ENCODE peak calls at places on chromosomes 5 and 9, in ten cellular contexts. One of them, this sample, is unnamed.

GRCh38 chr5:127254729-127255284 is 35.8 kb upstream of the MEGF10 start:
- DNase-seq in fibroblast of pulmonary artery: no peak
- DNase-seq in stomach: no peak
- DNase-seq in tibial nerve: no peak
- DNase-seq in brain microvascular endothelial cell: peak; percentile 95
- DNase-seq in kidney: no peak
- DNase-seq in left ventricle myocardium inferior: no peak
- DNase-seq in right cardiac atrium: no peak
- DNase-seq in dorsolateral prefrontal cortex: no peak
- DNase-seq in fibroblast of the aortic adventitia: peak; percentile 7
- DNase-seq in this sample: no peak

GRCh38 chr5:176796970-176797369 is 13.4 kb upstream of the UNC5A start:
- DNase-seq in fibroblast of pulmonary artery: no peak
- DNase-seq in dorsolateral prefrontal cortex: no peak
- DNase-seq in tibial nerve: no peak
- DNase-seq in brain microvascular endothelial cell: no peak
- DNase-seq in left ventricle myocardium inferior: no peak
- DNase-seq in right cardiac atrium: no peak
- DNase-seq in stomach: no peak
- DNase-seq in kidney: no peak
- DNase-seq in fibroblast of the aortic adventitia: no peak
- DNase-seq in this sample: no peak

GRCh38 chr5:39121315-39121714 is 47.1 kb upstream of the RICTOR start:
- DNase-seq in right cardiac atrium: no peak
- DNase-seq in fibroblast of the aortic adventitia: no peak
- DNase-seq in left ventricle myocardium inferior: no peak
- DNase-seq in fibroblast of pulmonary artery: no peak
- DNase-seq in brain microvascular endothelial cell: no peak
- DNase-seq in stomach: no peak
- DNase-seq in kidney: no peak
- DNase-seq in dorsolateral prefrontal cortex: no peak
- DNase-seq in tibial nerve: no peak
- DNase-seq in this sample: no peak

GRCh38 chr5:95591490-95591901 is 28.4 kb upstream of the GPR150 start:
- DNase-seq in fibroblast of pulmonary artery: peak; percentile 78
- DNase-seq in right cardiac atrium: no peak
- DNase-seq in tibial nerve: no peak
- DNase-seq in kidney: no peak
- DNase-seq in brain microvascular endothelial cell: peak; percentile 84
- DNase-seq in dorsolateral prefrontal cortex: no peak
- DNase-seq in left ventricle myocardium inferior: no peak
- DNase-seq in stomach: no peak
- DNase-seq in fibroblast of the aortic adventitia: peak; percentile 60
- DNase-seq in this sample: no peak

GRCh38 chr5:3600106-3600997 is 4.7 kb downstream of the IRX1 start:
- DNase-seq in stomach: no peak
- DNase-seq in fibroblast of pulmonary artery: no peak
- DNase-seq in tibial nerve: no peak
- DNase-seq in fibroblast of the aortic adventitia: no peak
- DNase-seq in right cardiac atrium: no peak
- DNase-seq in kidney: no peak
- DNase-seq in brain microvascular endothelial cell: no peak
- DNase-seq in left ventricle myocardium inferior: no peak
- DNase-seq in dorsolateral prefrontal cortex: no peak
- DNase-seq in this sample: no peak

GRCh38 chr5:74682636-74683035 is 2.4 kb upstream of the HEXB start:
- DNase-seq in fibroblast of pulmonary artery: no peak
- DNase-seq in dorsolateral prefrontal cortex: no peak
- DNase-seq in right cardiac atrium: no peak
- DNase-seq in brain microvascular endothelial cell: no peak
- DNase-seq in tibial nerve: no peak
- DNase-seq in kidney: no peak
- DNase-seq in left ventricle myocardium inferior: no peak
- DNase-seq in stomach: no peak
- DNase-seq in fibroblast of the aortic adventitia: no peak
- DNase-seq in this sample: no peak

GRCh38 chr5:142472306-142472951 is 147.6 kb upstream of the SPRY4 start:
- DNase-seq in fibroblast of pulmonary artery: peak; percentile 91
- DNase-seq in stomach: no peak
- DNase-seq in brain microvascular endothelial cell: peak; percentile 91
- DNase-seq in right cardiac atrium: no peak
- DNase-seq in dorsolateral prefrontal cortex: no peak
- DNase-seq in left ventricle myocardium inferior: no peak
- DNase-seq in kidney: no peak
- DNase-seq in fibroblast of the aortic adventitia: peak; percentile 88
- DNase-seq in tibial nerve: no peak
- DNase-seq in this sample: no peak

GRCh38 chr5:169911448-169912212 is 68.7 kb downstream of the INSYN2B start:
- DNase-seq in left ventricle myocardium inferior: no peak
- DNase-seq in fibroblast of the aortic adventitia: no peak
- DNase-seq in stomach: no peak
- DNase-seq in kidney: no peak
- DNase-seq in dorsolateral prefrontal cortex: no peak
- DNase-seq in right cardiac atrium: no peak
- DNase-seq in brain microvascular endothelial cell: no peak
- DNase-seq in tibial nerve: no peak
- DNase-seq in fibroblast of pulmonary artery: no peak
- DNase-seq in this sample: no peak

GRCh38 chr5:172806897-172807672 is 27.0 kb upstream of the ERGIC1 start:
- DNase-seq in stomach: peak; percentile 93
- DNase-seq in right cardiac atrium: peak; percentile 95
- DNase-seq in fibroblast of pulmonary artery: peak; percentile 87
- DNase-seq in brain microvascular endothelial cell: peak; percentile 91
- DNase-seq in left ventricle myocardium inferior: peak; percentile 87
- DNase-seq in dorsolateral prefrontal cortex: no peak
- DNase-seq in fibroblast of the aortic adventitia: peak; percentile 89
- DNase-seq in tibial nerve: peak; percentile 79
- DNase-seq in kidney: peak; percentile 97
- DNase-seq in this sample: peak; percentile 95

GRCh38 chr5:79552984-79553383 is 39.0 kb upstream of the HOMER1 start:
- DNase-seq in fibroblast of the aortic adventitia: peak; percentile 59
- DNase-seq in right cardiac atrium: no peak
- DNase-seq in kidney: no peak
- DNase-seq in fibroblast of pulmonary artery: peak; percentile 53
- DNase-seq in stomach: no peak
- DNase-seq in tibial nerve: no peak
- DNase-seq in left ventricle myocardium inferior: no peak
- DNase-seq in dorsolateral prefrontal cortex: no peak
- DNase-seq in brain microvascular endothelial cell: no peak
- DNase-seq in this sample: no peak

GRCh38 chr5:5025774-5026406 is 114.2 kb upstream of the ADAMTS16 start:
- DNase-seq in fibroblast of the aortic adventitia: peak; percentile 8
- DNase-seq in kidney: no peak
- DNase-seq in left ventricle myocardium inferior: no peak
- DNase-seq in tibial nerve: no peak
- DNase-seq in brain microvascular endothelial cell: no peak
- DNase-seq in dorsolateral prefrontal cortex: no peak
- DNase-seq in fibroblast of pulmonary artery: no peak
- DNase-seq in stomach: no peak
- DNase-seq in right cardiac atrium: no peak
- DNase-seq in this sample: no peak

GRCh38 chr5:8436919-8437318 is 568.0 kb downstream of the MTRR start:
- DNase-seq in tibial nerve: no peak
- DNase-seq in fibroblast of the aortic adventitia: no peak
- DNase-seq in dorsolateral prefrontal cortex: no peak
- DNase-seq in right cardiac atrium: no peak
- DNase-seq in left ventricle myocardium inferior: no peak
- DNase-seq in brain microvascular endothelial cell: no peak
- DNase-seq in fibroblast of pulmonary artery: no peak
- DNase-seq in stomach: no peak
- DNase-seq in kidney: no peak
- DNase-seq in this sample: no peak

GRCh38 chr9:104075801-104076753 is 18.0 kb upstream of the SMC2 start:
- DNase-seq in brain microvascular endothelial cell: peak; percentile 77
- DNase-seq in kidney: no peak
- DNase-seq in dorsolateral prefrontal cortex: no peak
- DNase-seq in fibroblast of the aortic adventitia: peak; percentile 89
- DNase-seq in tibial nerve: no peak
- DNase-seq in right cardiac atrium: no peak
- DNase-seq in stomach: no peak
- DNase-seq in fibroblast of pulmonary artery: peak; percentile 92
- DNase-seq in left ventricle myocardium inferior: no peak
- DNase-seq in this sample: no peak

GRCh38 chr5:81513982-81514381 is 120.0 kb upstream of the ACOT12 start:
- DNase-seq in stomach: no peak
- DNase-seq in fibroblast of pulmonary artery: peak; percentile 31
- DNase-seq in kidney: no peak
- DNase-seq in brain microvascular endothelial cell: no peak
- DNase-seq in fibroblast of the aortic adventitia: peak; percentile 19
- DNase-seq in right cardiac atrium: no peak
- DNase-seq in dorsolateral prefrontal cortex: no peak
- DNase-seq in tibial nerve: no peak
- DNase-seq in left ventricle myocardium inferior: no peak
- DNase-seq in this sample: no peak

DNA sequence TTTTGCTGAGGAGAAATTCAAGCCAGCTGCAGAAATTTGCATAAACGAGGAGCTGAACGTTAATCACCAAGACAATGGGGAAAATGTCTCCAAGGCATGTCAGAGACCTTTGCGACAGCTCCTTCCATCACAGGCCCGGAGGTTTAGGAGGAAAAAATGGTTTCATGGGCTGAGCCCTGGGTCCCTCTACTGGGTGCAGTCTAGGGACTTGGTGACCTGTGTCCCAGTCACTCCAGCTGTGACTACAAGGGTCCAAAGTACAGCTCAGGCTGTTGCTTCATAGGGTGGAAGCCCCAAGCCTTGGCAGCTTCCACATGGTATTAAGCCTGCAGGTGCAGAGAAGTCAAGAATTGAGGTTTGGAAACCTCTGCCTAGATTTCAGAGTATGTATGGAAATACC is 207.5 kb downstream of the DENND1A start:
- DNase-seq in stomach: no peak
- DNase-seq in tibial nerve: no peak
- DNase-seq in fibroblast of the aortic adventitia: no peak
- DNase-seq in dorsolateral prefrontal cortex: no peak
- DNase-seq in kidney: no peak
- DNase-seq in brain microvascular endothelial cell: no peak
- DNase-seq in left ventricle myocardium inferior: no peak
- DNase-seq in fibroblast of pulmonary artery: no peak
- DNase-seq in right cardiac atrium: no peak
- DNase-seq in this sample: no peak
- H3K4me3 ChIP-seq in stomach: no peak overlapping the region
- H3K4me3 ChIP-seq in tibial nerve: no peak overlapping the region
- H3K4me3 ChIP-seq in fibroblast of the aortic adventitia: no peak overlapping the region
- H3K4me3 ChIP-seq in dorsolateral prefrontal cortex: no peak overlapping the region
- H3K4me3 ChIP-seq in kidney: no peak overlapping the region
- H3K4me3 ChIP-seq in brain microvascular endothelial cell: no peak overlapping the region
- H3K4me3 ChIP-seq in left ventricle myocardium inferior: no peak overlapping the region
- H3K4me3 ChIP-seq in fibroblast of pulmonary artery: no peak overlapping the region
- H3K4me3 ChIP-seq in right cardiac atrium: no peak overlapping the region
- H3K4me3 ChIP-seq in this sample: no peak overlapping the region

GRCh38 chr9:3516667-3517330 is 9.0 kb downstream of the RFX3 start:
- DNase-seq in left ventricle myocardium inferior: no peak
- DNase-seq in brain microvascular endothelial cell: no peak
- DNase-seq in right cardiac atrium: no peak
- DNase-seq in dorsolateral prefrontal cortex: no peak
- DNase-seq in tibial nerve: no peak
- DNase-seq in fibroblast of the aortic adventitia: no peak
- DNase-seq in stomach: no peak
- DNase-seq in fibroblast of pulmonary artery: no peak
- DNase-seq in kidney: no peak
- DNase-seq in this sample: no peak
- H3K4me3 ChIP-seq in left ventricle myocardium inferior: no peak overlapping the region
- H3K4me3 ChIP-seq in brain microvascular endothelial cell: no peak overlapping the region
- H3K4me3 ChIP-seq in right cardiac atrium: no peak overlapping the region
- H3K4me3 ChIP-seq in dorsolateral prefrontal cortex: no peak overlapping the region
- H3K4me3 ChIP-seq in tibial nerve: no peak overlapping the region
- H3K4me3 ChIP-seq in fibroblast of the aortic adventitia: no peak overlapping the region
- H3K4me3 ChIP-seq in stomach: no peak overlapping the region
- H3K4me3 ChIP-seq in fibroblast of pulmonary artery: no peak overlapping the region
- H3K4me3 ChIP-seq in kidney: no peak overlapping the region
- H3K4me3 ChIP-seq in this sample: no peak overlapping the region

GRCh38 chr9:109014267-109015025 is 1.1 kb upstream of the CTNNAL1 start:
- DNase-seq in brain microvascular endothelial cell: peak; percentile 64
- DNase-seq in left ventricle myocardium inferior: no peak
- DNase-seq in stomach: no peak
- DNase-seq in fibroblast of the aortic adventitia: peak; percentile 83
- DNase-seq in kidney: no peak
- DNase-seq in right cardiac atrium: peak; percentile 72
- DNase-seq in dorsolateral prefrontal cortex: no peak
- DNase-seq in fibroblast of pulmonary artery: peak; percentile 85
- DNase-seq in tibial nerve: no peak
- DNase-seq in this sample: peak; percentile 65
- H3K4me3 ChIP-seq in brain microvascular endothelial cell: no peak overlapping the region
- H3K4me3 ChIP-seq in left ventricle myocardium inferior: peak overlapping the region; percentile 87
- H3K4me3 ChIP-seq in stomach: no peak overlapping the region
- H3K4me3 ChIP-seq in fibroblast of the aortic adventitia: no peak overlapping the region
- H3K4me3 ChIP-seq in kidney: peak overlapping the region; percentile 67
- H3K4me3 ChIP-seq in right cardiac atrium: no peak overlapping the region
- H3K4me3 ChIP-seq in dorsolateral prefrontal cortex: peak overlapping the region; percentile 92
- H3K4me3 ChIP-seq in fibroblast of pulmonary artery: no peak overlapping the region
- H3K4me3 ChIP-seq in tibial nerve: no peak overlapping the region
- H3K4me3 ChIP-seq in this sample: peak overlapping the region; percentile 80

DNA sequence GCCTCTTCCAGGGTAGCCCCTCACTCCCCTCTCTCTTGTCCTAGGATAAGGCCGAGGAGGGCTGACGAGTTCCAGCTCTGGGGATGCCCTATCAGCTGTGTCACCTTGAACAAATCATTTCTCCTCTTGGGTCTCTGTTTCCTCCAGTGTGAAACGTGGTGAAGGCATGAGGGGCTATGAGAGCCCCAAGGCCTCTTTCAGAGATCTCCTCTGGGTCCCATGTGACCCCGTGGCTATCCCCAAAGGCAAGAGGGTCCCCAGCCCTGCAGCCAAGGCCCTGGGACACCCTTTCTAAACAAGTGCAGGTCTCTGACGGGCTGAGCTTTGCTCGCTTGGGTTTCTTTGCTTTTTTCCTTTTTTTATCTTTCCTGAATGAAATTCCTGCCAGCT is 25.5 kb upstream of the SPTLC1 start:
- DNase-seq in tibial nerve: no peak
- DNase-seq in left ventricle myocardium inferior: no peak
- DNase-seq in brain microvascular endothelial cell: no peak
- DNase-seq in fibroblast of the aortic adventitia: no peak
- DNase-seq in kidney: no peak
- DNase-seq in fibroblast of pulmonary artery: no peak
- DNase-seq in right cardiac atrium: peak; percentile 27
- DNase-seq in stomach: no peak
- DNase-seq in dorsolateral prefrontal cortex: no peak
- DNase-seq in this sample: no peak
- H3K4me3 ChIP-seq in tibial nerve: peak overlapping the region; percentile 38
- H3K4me3 ChIP-seq in left ventricle myocardium inferior: peak overlapping the region; percentile 63
- H3K4me3 ChIP-seq in brain microvascular endothelial cell: peak overlapping the region; percentile 65
- H3K4me3 ChIP-seq in fibroblast of the aortic adventitia: peak overlapping the region; percentile 64
- H3K4me3 ChIP-seq in kidney: peak overlapping the region; percentile 48
- H3K4me3 ChIP-seq in fibroblast of pulmonary artery: peak overlapping the region; percentile 53
- H3K4me3 ChIP-seq in right cardiac atrium: peak overlapping the region; percentile 50
- H3K4me3 ChIP-seq in stomach: peak overlapping the region; percentile 50
- H3K4me3 ChIP-seq in dorsolateral prefrontal cortex: peak overlapping the region; percentile 38
- H3K4me3 ChIP-seq in this sample: peak overlapping the region; percentile 41